ENCODE peak calls at places on chromosomes 7 and 10, in six cellular contexts. O, A, N, S, X and K are unnamed samples.

GRCh38 chr7:153835104-153835503 is 217.1 kb upstream of the DPP6 start:
- DNase-seq in O (no peak), A (no peak), N (no peak), S (no peak), X (no peak), K (peak)

GRCh38 chr10:91598211-91598981 is 34.5 kb downstream of the PPP1R3C start:
- DNase-seq in O (peak), A (no peak), N (no peak), S (peak), X (peak), K (peak)

GRCh38 chr10:131928248-131929095 is 27.7 kb downstream of the PPP2R2D start:
- DNase-seq in O (no peak), A (peak), N (no peak), S (no peak), X (peak), K (no peak)

GRCh38 chr10:111473361-111473760 is 396.5 kb downstream of the ADRA2A start:
- DNase-seq in O (peak), A (no peak), N (no peak), S (peak), X (no peak), K (peak)

GRCh38 chr7:100559127-100559526 is 14.6 kb downstream of the SAP25 start:
- DNase-seq in O (no peak), A (no peak), N (no peak), S (no peak), X (no peak), K (no peak)

GRCh38 chr10:2150315-2150714 is 413.0 kb upstream of the ADARB2 start:
- DNase-seq in O (no peak), A (no peak), N (no peak), S (no peak), X (no peak), K (no peak)

GRCh38 chr7:120052884-120053382 is 220.0 kb upstream of the KCND2 start:
- DNase-seq in O (peak), A (peak), N (peak), S (peak), X (peak), K (peak)

GRCh38 chr10:100810835-100811116 is 65.4 kb downstream of the PAX2 start:
- DNase-seq in O (no peak), A (no peak), N (no peak), S (no peak), X (no peak), K (no peak)

GRCh38 chr10:104924101-104924795 is 283.2 kb downstream of the SORCS3 start:
- DNase-seq in O (no peak), A (no peak), N (no peak), S (no peak), X (no peak), K (no peak)

GRCh38 chr7:102317231-102318059 is 30.8 kb downstream of the SH2B2 start:
- DNase-seq in O (no peak), A (no peak), N (no peak), S (no peak), X (no peak), K (no peak)

GRCh38 chr10:72126184-72126871 is 38.0 kb upstream of the SPOCK2 start:
- DNase-seq in O (no peak), A (no peak), N (peak), S (peak), X (peak), K (no peak)

GRCh38 chr10:46528171-46528671 is 28.2 kb downstream of the GPRIN2 start:
- DNase-seq in O (peak), A (peak), N (no peak), S (no peak), X (no peak), K (no peak)

GRCh38 chr7:44470080-44470479 is 20.4 kb downstream of the NUDCD3 start:
- DNase-seq in O (no peak), A (no peak), N (no peak), S (no peak), X (peak), K (no peak)

GRCh38 chr10:132282667-132283603 is 24.8 kb downstream of the STK32C start:
- DNase-seq in O (peak), A (no peak), N (no peak), S (no peak), X (no peak), K (no peak)

GRCh38 chr7:112649560-112649959 is 140.6 kb downstream of the TMEM168 start:
- DNase-seq in O (no peak), A (no peak), N (no peak), S (no peak), X (peak), K (no peak)

GRCh38 chr10:47183726-47184084 is 116.3 kb upstream of the GDF10 start:
- DNase-seq in O (no peak), A (no peak), N (no peak), S (peak), X (peak), K (peak)

GRCh38 chr7:48078470-48078869 is 10.6 kb upstream of the UPP1 start:
- DNase-seq in O (no peak), A (no peak), N (no peak), S (no peak), X (no peak), K (no peak)

GRCh38 chr7:97313900-97314299 is 196.4 kb downstream of the SDHAF3 start:
- DNase-seq in O (no peak), A (no peak), N (no peak), S (no peak), X (no peak), K (no peak)

GRCh38 chr10:109835257-109835656 is 88.1 kb downstream of the XPNPEP1 start:
- DNase-seq in O (no peak), A (no peak), N (no peak), S (no peak), X (no peak), K (no peak)

GRCh38 chr10:48215148-48215982 is 59.1 kb downstream of the FRMPD2 start:
- DNase-seq in O (no peak), A (no peak), N (no peak), S (peak), X (peak), K (peak)

GRCh38 chr10:78921906-78922305 is 146.9 kb upstream of the ZMIZ1 start:
- DNase-seq in O (no peak), A (no peak), N (no peak), S (no peak), X (no peak), K (no peak)

GRCh38 chr7:97116308-97116707 is 1.2 kb upstream of the SDHAF3 start:
- DNase-seq in O (no peak), A (no peak), N (no peak), S (no peak), X (no peak), K (no peak)

GRCh38 chr7:36208997-36209813 is 56.2 kb downstream of the EEPD1 start:
- DNase-seq in O (no peak), A (no peak), N (no peak), S (peak), X (no peak), K (no peak)

GRCh38 chr7:148211641-148212040 is 378.9 kb upstream of the C7orf33 start:
- DNase-seq in O (no peak), A (no peak), N (no peak), S (no peak), X (no peak), K (no peak)

GRCh38 chr10:21315321-21316220 is 209.9 kb downstream of the SKIDA1 start:
- DNase-seq in O (peak), A (peak), N (peak), S (peak), X (peak), K (peak)

GRCh38 chr7:20647908-20648776 is 32.7 kb downstream of the ABCB5 start:
- DNase-seq in O (no peak), A (no peak), N (no peak), S (peak), X (no peak), K (no peak)

GRCh38 chr7:90897961-90898469 is 301.9 kb downstream of the CDK14 start:
- DNase-seq in O (no peak), A (no peak), N (no peak), S (no peak), X (no peak), K (no peak)

GRCh38 chr7:73555411-73555982 is 2.0 kb downstream of the BCL7B start:
- DNase-seq in O (no peak), A (no peak), N (no peak), S (no peak), X (no peak), K (no peak)

GRCh38 chr7:117908031-117908795 is 35.0 kb upstream of the CTTNBP2 start:
- DNase-seq in O (no peak), A (no peak), N (no peak), S (no peak), X (no peak), K (no peak)

GRCh38 chr10:96271017-96271815 is at the start of gene BLNK:
- DNase-seq in O (no peak), A (peak), N (peak), S (peak), X (no peak), K (peak)

GRCh38 chr10:16481052-16481728 is 40.5 kb downstream of the C1QL3 start:
- DNase-seq in O (no peak), A (no peak), N (no peak), S (no peak), X (no peak), K (no peak)

GRCh38 chr7:111394891-111395290 is 167.4 kb downstream of the IMMP2L start:
- DNase-seq in O (no peak), A (no peak), N (no peak), S (no peak), X (no peak), K (no peak)

GRCh38 chr10:97490592-97490991 is 7.6 kb downstream of the MMS19 start:
- DNase-seq in O (no peak), A (peak), N (no peak), S (no peak), X (no peak), K (no peak)
- H3K27ac ChIP-seq in O (peak), A (peak), N (no peak), S (no peak), X (no peak), K (no peak)

DNA sequence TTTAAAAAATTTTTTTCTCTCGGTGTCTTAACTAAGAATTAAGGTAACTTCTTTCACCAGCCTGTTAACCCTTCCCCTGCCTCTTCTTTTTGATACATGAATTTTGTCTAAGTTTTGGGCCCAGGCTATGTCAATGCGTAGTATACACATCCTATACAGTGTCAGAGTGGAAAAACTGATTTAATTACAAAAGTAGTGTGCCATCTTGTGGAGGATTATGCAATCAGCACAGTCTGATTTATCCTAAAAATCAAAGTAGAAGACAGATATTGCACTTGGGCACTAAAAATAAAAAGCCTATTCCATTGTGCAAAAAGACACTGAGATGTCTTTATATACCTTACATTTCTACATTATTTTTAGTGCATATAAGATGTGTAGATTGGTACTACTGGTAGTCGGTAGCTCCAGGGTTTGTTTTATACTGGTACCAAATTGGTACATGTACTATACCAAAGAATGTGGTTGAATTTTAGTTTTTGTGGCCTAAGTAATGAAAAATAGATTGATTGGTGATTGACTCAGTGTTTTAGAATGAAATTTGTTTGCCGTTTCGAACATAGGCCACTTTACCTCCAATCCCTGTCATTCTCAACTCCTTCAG is 96.6 kb downstream of the MKLN1 start:
- DNase-seq in O (no peak), A (no peak), N (peak), S (peak), X (peak), K (no peak)
- H3K27ac ChIP-seq in O (no peak), A (peak), N (no peak), S (no peak), X (no peak), K (no peak)

GRCh38 chr10:9239298-9239697 is 1184.8 kb downstream of the GATA3 start:
- DNase-seq in O (no peak), A (no peak), N (no peak), S (no peak), X (no peak), K (no peak)

GRCh38 chr10:9243861-9244515 is 1189.5 kb downstream of the GATA3 start:
- DNase-seq in O (no peak), A (no peak), N (no peak), S (no peak), X (no peak), K (no peak)

GRCh38 chr10:9234191-9234590 is 1179.7 kb downstream of the GATA3 start:
- DNase-seq in O (no peak), A (no peak), N (no peak), S (no peak), X (no peak), K (no peak)

GRCh38 chr10:9238041-9238440 is 1183.6 kb downstream of the GATA3 start:
- DNase-seq in O (no peak), A (no peak), N (no peak), S (no peak), X (no peak), K (no peak)
- H3K27ac ChIP-seq in O (no peak), A (no peak), N (no peak), S (no peak), X (no peak), K (no peak)

DNA sequence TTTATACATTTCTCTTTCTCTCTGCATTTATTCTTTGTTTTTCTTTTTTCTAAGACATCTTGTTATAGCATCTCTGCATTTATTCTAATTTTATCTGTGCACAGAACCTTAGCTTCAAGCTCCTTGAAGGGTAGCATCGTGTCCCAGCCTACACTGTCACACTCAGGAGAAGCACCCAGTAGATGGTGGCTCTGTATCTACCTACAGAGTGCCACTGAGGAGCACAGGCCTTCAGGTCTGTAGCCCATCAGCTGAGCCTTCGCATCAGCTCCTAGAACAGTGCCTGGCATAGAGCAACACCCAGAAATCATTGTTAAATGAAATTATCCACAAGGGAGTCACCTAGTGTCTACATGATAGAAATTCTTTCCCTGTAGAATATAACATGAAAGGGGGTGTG is 203.0 kb upstream of the KLF14 start:
- DNase-seq in O (no peak), A (no peak), N (no peak), S (no peak), X (no peak), K (no peak)
- H3K27ac ChIP-seq in O (no peak), A (no peak), N (no peak), S (no peak), X (no peak), K (peak)

GRCh38 chr7:52211930-52212329 is 823.5 kb upstream of the POM121L12 start:
- DNase-seq in O (no peak), A (no peak), N (no peak), S (no peak), X (no peak), K (no peak)

GRCh38 chr7:52209658-52210057 is 825.8 kb upstream of the POM121L12 start:
- DNase-seq in O (no peak), A (no peak), N (no peak), S (no peak), X (no peak), K (no peak)
- H3K27ac ChIP-seq in O (no peak), A (no peak), N (no peak), S (no peak), X (no peak), K (no peak)